ENCODE peak calls at places on chromosomes 13 and 19, in ten cellular contexts. One of them, this sample, is unnamed.
A peak's percentile ranks its signal among the peaks of the same experiment; 100 is the strongest.

GRCh38 chr13:99709134-99709533 is 207.9 kb downstream of the TM9SF2 start:
- DNase-seq in adrenal gland: no peak
- DNase-seq in osteoblast: no peak
- DNase-seq in type B pancreatic cell: no peak
- DNase-seq in dorsolateral prefrontal cortex: no peak
- DNase-seq in BJ: no peak
- DNase-seq in tibial artery: no peak
- DNase-seq in AG04450: no peak
- DNase-seq in WTC11: no peak
- DNase-seq in left ventricle myocardium inferior: no peak
- DNase-seq in this sample: no peak

GRCh38 chr13:24076124-24076523 is 84.4 kb upstream of the SPATA13 start:
- DNase-seq in adrenal gland: no peak
- DNase-seq in osteoblast: no peak
- DNase-seq in type B pancreatic cell: no peak
- DNase-seq in dorsolateral prefrontal cortex: no peak
- DNase-seq in BJ: no peak
- DNase-seq in tibial artery: no peak
- DNase-seq in AG04450: no peak
- DNase-seq in WTC11: no peak
- DNase-seq in left ventricle myocardium inferior: no peak
- DNase-seq in this sample: no peak

GRCh38 chr19:30480097-30480496 is 107.9 kb downstream of the ZNF536 start:
- DNase-seq in adrenal gland: no peak
- DNase-seq in osteoblast: no peak
- DNase-seq in type B pancreatic cell: no peak
- DNase-seq in dorsolateral prefrontal cortex: no peak
- DNase-seq in BJ: no peak
- DNase-seq in tibial artery: no peak
- DNase-seq in AG04450: no peak
- DNase-seq in WTC11: no peak
- DNase-seq in left ventricle myocardium inferior: no peak
- DNase-seq in this sample: no peak

GRCh38 chr19:1854032-1854541 is 5.8 kb upstream of the REXO1 start:
- DNase-seq in adrenal gland: peak; percentile 50
- DNase-seq in osteoblast: no peak
- DNase-seq in type B pancreatic cell: no peak
- DNase-seq in dorsolateral prefrontal cortex: no peak
- DNase-seq in BJ: no peak
- DNase-seq in tibial artery: no peak
- DNase-seq in AG04450: no peak
- DNase-seq in WTC11: no peak
- DNase-seq in left ventricle myocardium inferior: no peak
- DNase-seq in this sample: no peak

GRCh38 chr19:8036438-8037099 is 16.0 kb upstream of the CCL25 start:
- DNase-seq in adrenal gland: no peak
- DNase-seq in osteoblast: no peak
- DNase-seq in type B pancreatic cell: no peak
- DNase-seq in dorsolateral prefrontal cortex: no peak
- DNase-seq in BJ: no peak
- DNase-seq in tibial artery: no peak
- DNase-seq in AG04450: no peak
- DNase-seq in WTC11: no peak
- DNase-seq in left ventricle myocardium inferior: no peak
- DNase-seq in this sample: no peak

GRCh38 chr13:41465215-41465907 is 8.0 kb downstream of the RGCC start:
- DNase-seq in adrenal gland: no peak
- DNase-seq in osteoblast: peak; percentile 95
- DNase-seq in type B pancreatic cell: no peak
- DNase-seq in dorsolateral prefrontal cortex: peak; percentile 30
- DNase-seq in BJ: peak; percentile 31
- DNase-seq in tibial artery: peak; percentile 64
- DNase-seq in AG04450: peak; percentile 53
- DNase-seq in WTC11: no peak
- DNase-seq in left ventricle myocardium inferior: peak; percentile 50
- DNase-seq in this sample: no peak

GRCh38 chr13:110412132-110412912 is 105.2 kb downstream of the COL4A2 start:
- DNase-seq in adrenal gland: peak; percentile 89
- DNase-seq in osteoblast: peak; percentile 96
- DNase-seq in type B pancreatic cell: no peak
- DNase-seq in dorsolateral prefrontal cortex: peak; percentile 78
- DNase-seq in BJ: peak; percentile 97
- DNase-seq in tibial artery: peak; percentile 93
- DNase-seq in AG04450: peak; percentile 98
- DNase-seq in WTC11: peak; percentile 75
- DNase-seq in left ventricle myocardium inferior: peak; percentile 85
- DNase-seq in this sample: peak; percentile 74

GRCh38 chr13:113661506-113661905 is 3.5 kb upstream of the ATP4B start:
- DNase-seq in adrenal gland: no peak
- DNase-seq in osteoblast: no peak
- DNase-seq in type B pancreatic cell: no peak
- DNase-seq in dorsolateral prefrontal cortex: no peak
- DNase-seq in BJ: no peak
- DNase-seq in tibial artery: no peak
- DNase-seq in AG04450: no peak
- DNase-seq in WTC11: no peak
- DNase-seq in left ventricle myocardium inferior: no peak
- DNase-seq in this sample: no peak

GRCh38 chr19:33771308-33772101 is 25.2 kb upstream of the KCTD15 start:
- DNase-seq in adrenal gland: peak; percentile 74
- DNase-seq in osteoblast: peak; percentile 99
- DNase-seq in type B pancreatic cell: peak; percentile 83
- DNase-seq in dorsolateral prefrontal cortex: peak; percentile 69
- DNase-seq in BJ: no peak
- DNase-seq in tibial artery: peak; percentile 53
- DNase-seq in AG04450: peak; percentile 18
- DNase-seq in WTC11: peak; percentile 81
- DNase-seq in left ventricle myocardium inferior: peak; percentile 67
- DNase-seq in this sample: peak; percentile 84

GRCh38 chr13:113948034-113948742 is 25.7 kb downstream of the C13orf46 start:
- DNase-seq in adrenal gland: no peak
- DNase-seq in osteoblast: peak; percentile 89
- DNase-seq in type B pancreatic cell: no peak
- DNase-seq in dorsolateral prefrontal cortex: no peak
- DNase-seq in BJ: no peak
- DNase-seq in tibial artery: no peak
- DNase-seq in AG04450: no peak
- DNase-seq in WTC11: no peak
- DNase-seq in left ventricle myocardium inferior: peak; percentile 8
- DNase-seq in this sample: no peak

GRCh38 chr19:19342086-19343015 is 21.7 kb downstream of the MAU2 start:
- DNase-seq in adrenal gland: peak; percentile 78
- DNase-seq in osteoblast: peak; percentile 98
- DNase-seq in type B pancreatic cell: peak; percentile 87
- DNase-seq in dorsolateral prefrontal cortex: peak; percentile 34
- DNase-seq in BJ: no peak
- DNase-seq in tibial artery: no peak
- DNase-seq in AG04450: peak; percentile 8
- DNase-seq in WTC11: peak; percentile 78
- DNase-seq in left ventricle myocardium inferior: peak; percentile 64
- DNase-seq in this sample: peak; percentile 75

GRCh38 chr13:51726446-51727185 is 77.3 kb downstream of the DHRS12 start:
- DNase-seq in adrenal gland: no peak
- DNase-seq in osteoblast: peak; percentile 70
- DNase-seq in type B pancreatic cell: no peak
- DNase-seq in dorsolateral prefrontal cortex: no peak
- DNase-seq in BJ: no peak
- DNase-seq in tibial artery: no peak
- DNase-seq in AG04450: peak; percentile 29
- DNase-seq in WTC11: no peak
- DNase-seq in left ventricle myocardium inferior: no peak
- DNase-seq in this sample: no peak

GRCh38 chr13:38417241-38417640 is 67.6 kb downstream of the UFM1 start:
- DNase-seq in adrenal gland: no peak
- DNase-seq in osteoblast: no peak
- DNase-seq in type B pancreatic cell: no peak
- DNase-seq in dorsolateral prefrontal cortex: no peak
- DNase-seq in BJ: no peak
- DNase-seq in tibial artery: no peak
- DNase-seq in AG04450: no peak
- DNase-seq in WTC11: no peak
- DNase-seq in left ventricle myocardium inferior: no peak
- DNase-seq in this sample: no peak

DNA sequence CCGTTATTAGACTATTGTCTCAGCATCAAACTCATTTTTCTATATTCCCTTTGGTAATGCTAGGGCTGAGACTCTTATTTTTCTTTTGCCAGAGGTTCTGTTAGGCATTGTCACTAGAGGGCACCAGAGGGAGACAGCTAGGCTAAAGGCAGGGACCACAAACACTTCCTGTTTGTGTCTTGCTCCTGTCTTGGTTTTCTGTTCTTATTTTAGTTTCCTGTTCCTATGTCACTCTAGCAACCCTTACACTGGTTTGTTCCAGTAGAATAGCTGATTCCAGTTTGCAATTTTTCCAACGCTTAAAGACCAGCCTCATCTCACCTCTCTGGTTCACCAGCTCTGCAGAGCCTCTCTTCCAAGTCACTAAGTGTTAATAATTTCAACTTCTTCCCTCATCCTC is 772.0 kb downstream of the DIAPH3 start:
- DNase-seq in adrenal gland: peak; percentile 65
- DNase-seq in osteoblast: peak; percentile 26
- DNase-seq in type B pancreatic cell: no peak
- DNase-seq in dorsolateral prefrontal cortex: no peak
- DNase-seq in BJ: no peak
- DNase-seq in tibial artery: peak; percentile 29
- DNase-seq in AG04450: peak; percentile 51
- DNase-seq in WTC11: peak; percentile 48
- DNase-seq in left ventricle myocardium inferior: no peak
- DNase-seq in this sample: peak; percentile 58
- TF ChIP-seq CTCF in adrenal gland: peak; percentile 81
- TF ChIP-seq CTCF in osteoblast: peak; percentile 87
- TF ChIP-seq CTCF in type B pancreatic cell: peak; percentile 85
- TF ChIP-seq CTCF in dorsolateral prefrontal cortex: peak; percentile 73
- TF ChIP-seq CTCF in BJ: peak; percentile 93
- TF ChIP-seq CTCF in tibial artery: peak; percentile 82
- TF ChIP-seq CTCF in AG04450: peak; percentile 98
- TF ChIP-seq CTCF in WTC11: peak; percentile 66
- TF ChIP-seq CTCF in left ventricle myocardium inferior: peak; percentile 95
- TF ChIP-seq CTCF in this sample: peak; percentile 85

GRCh38 chr13:108214511-108215383 is 589 bp downstream of the LIG4 start:
- DNase-seq in adrenal gland: no peak
- DNase-seq in osteoblast: no peak
- DNase-seq in type B pancreatic cell: no peak
- DNase-seq in dorsolateral prefrontal cortex: peak; percentile 21
- DNase-seq in BJ: no peak
- DNase-seq in tibial artery: no peak
- DNase-seq in AG04450: no peak
- DNase-seq in WTC11: peak; percentile 17
- DNase-seq in left ventricle myocardium inferior: no peak
- DNase-seq in this sample: no peak
- TF ChIP-seq CTCF in adrenal gland: no peak
- TF ChIP-seq CTCF in osteoblast: no peak
- TF ChIP-seq CTCF in type B pancreatic cell: no peak
- TF ChIP-seq CTCF in dorsolateral prefrontal cortex: no peak
- TF ChIP-seq CTCF in BJ: no peak
- TF ChIP-seq CTCF in tibial artery: no peak
- TF ChIP-seq CTCF in AG04450: no peak
- TF ChIP-seq CTCF in WTC11: no peak
- TF ChIP-seq CTCF in left ventricle myocardium inferior: no peak
- TF ChIP-seq CTCF in this sample: no peak

GRCh38 chr19:16051254-16052025 is 24.9 kb upstream of the TPM4 start:
- DNase-seq in adrenal gland: no peak
- DNase-seq in osteoblast: no peak
- DNase-seq in type B pancreatic cell: no peak
- DNase-seq in dorsolateral prefrontal cortex: no peak
- DNase-seq in BJ: no peak
- DNase-seq in tibial artery: no peak
- DNase-seq in AG04450: no peak
- DNase-seq in WTC11: no peak
- DNase-seq in left ventricle myocardium inferior: no peak
- DNase-seq in this sample: no peak
- TF ChIP-seq CTCF in adrenal gland: no peak
- TF ChIP-seq CTCF in osteoblast: no peak
- TF ChIP-seq CTCF in type B pancreatic cell: no peak
- TF ChIP-seq CTCF in dorsolateral prefrontal cortex: no peak
- TF ChIP-seq CTCF in BJ: no peak
- TF ChIP-seq CTCF in tibial artery: no peak
- TF ChIP-seq CTCF in AG04450: no peak
- TF ChIP-seq CTCF in WTC11: no peak
- TF ChIP-seq CTCF in left ventricle myocardium inferior: no peak
- TF ChIP-seq CTCF in this sample: no peak

DNA sequence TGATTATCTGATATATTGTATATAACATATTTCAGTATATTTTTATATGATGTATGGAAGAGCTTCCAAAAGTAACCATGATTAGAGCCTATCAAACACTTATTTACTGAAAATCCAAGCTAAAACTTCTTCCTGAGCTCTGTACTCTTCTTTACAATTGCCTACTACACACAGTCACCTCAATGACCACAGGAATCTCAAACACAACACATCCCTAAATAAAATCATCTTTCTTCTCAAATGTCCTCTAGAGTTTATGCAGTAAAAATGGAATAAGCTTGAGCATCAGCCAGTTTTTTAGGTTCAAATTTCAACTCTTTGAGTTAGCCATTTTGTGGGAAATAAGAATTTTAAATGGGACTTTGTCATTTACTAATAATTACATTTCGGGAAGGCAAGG is 102.6 kb upstream of the FNDC3A start:
- DNase-seq in adrenal gland: no peak
- DNase-seq in osteoblast: no peak
- DNase-seq in type B pancreatic cell: no peak
- DNase-seq in dorsolateral prefrontal cortex: no peak
- DNase-seq in BJ: no peak
- DNase-seq in tibial artery: no peak
- DNase-seq in AG04450: no peak
- DNase-seq in WTC11: no peak
- DNase-seq in left ventricle myocardium inferior: no peak
- DNase-seq in this sample: no peak
- TF ChIP-seq CTCF in adrenal gland: no peak
- TF ChIP-seq CTCF in osteoblast: no peak
- TF ChIP-seq CTCF in type B pancreatic cell: no peak
- TF ChIP-seq CTCF in dorsolateral prefrontal cortex: no peak
- TF ChIP-seq CTCF in BJ: no peak
- TF ChIP-seq CTCF in tibial artery: no peak
- TF ChIP-seq CTCF in AG04450: no peak
- TF ChIP-seq CTCF in WTC11: no peak
- TF ChIP-seq CTCF in left ventricle myocardium inferior: no peak
- TF ChIP-seq CTCF in this sample: no peak

GRCh38 chr13:67075239-67075638 is 154.9 kb downstream of the PCDH9 start:
- DNase-seq in adrenal gland: no peak
- DNase-seq in osteoblast: no peak
- DNase-seq in type B pancreatic cell: no peak
- DNase-seq in dorsolateral prefrontal cortex: no peak
- DNase-seq in BJ: no peak
- DNase-seq in tibial artery: no peak
- DNase-seq in AG04450: no peak
- DNase-seq in WTC11: no peak
- DNase-seq in left ventricle myocardium inferior: no peak
- DNase-seq in this sample: no peak
- TF ChIP-seq CTCF in adrenal gland: no peak
- TF ChIP-seq CTCF in osteoblast: peak; percentile 33
- TF ChIP-seq CTCF in type B pancreatic cell: no peak
- TF ChIP-seq CTCF in dorsolateral prefrontal cortex: peak; percentile 57
- TF ChIP-seq CTCF in BJ: no peak
- TF ChIP-seq CTCF in tibial artery: no peak
- TF ChIP-seq CTCF in AG04450: peak; percentile 16
- TF ChIP-seq CTCF in WTC11: no peak
- TF ChIP-seq CTCF in left ventricle myocardium inferior: peak; percentile 52
- TF ChIP-seq CTCF in this sample: peak; percentile 14

This sample was measured in neural crest cell.